ENCODE peak calls at places on chromosome 2, in five cellular contexts. D is stimulated activated CD4-positive, alpha-beta T cell treated with anti-CD3 and anti-CD28 coated beads, TNF-alpha, amount 100 ng/mL, for 24 hours; F is adrenal gland; V is COLO829; P is cardiac muscle cell. G is an unnamed sample.
A peak's percentile ranks its signal among the peaks of the same experiment; 100 is the strongest.

GRCh38 chr2:84821806-84822205 is 59.1 kb downstream of the TRABD2A start:
- DNase-seq in D (no peak), F (no peak), V (no peak), P (no peak), G (no peak)

GRCh38 chr2:235098736-235099494 is 147.1 kb downstream of the SH3BP4 start:
- DNase-seq in D (no peak), F (no peak), V (no peak), P (peak; percentile 34), G (no peak)

GRCh38 chr2:121471571-121472464 is 58.9 kb upstream of the RNU4ATAC start:
- DNase-seq in D (no peak), F (no peak), V (no peak), P (peak; percentile 75), G (no peak)

GRCh38 chr2:176637134-176637496 is 367.9 kb downstream of the MTX2 start:
- DNase-seq in D (no peak), F (no peak), V (no peak), P (no peak), G (no peak)

GRCh38 chr2:115303-115702 is 69.0 kb upstream of the FAM110C start:
- DNase-seq in D (no peak), F (no peak), V (no peak), P (no peak), G (no peak)

GRCh38 chr2:237471457-237472186 is 15.4 kb upstream of the MLPH start:
- DNase-seq in D (peak; percentile 37), F (no peak), V (peak; percentile 70), P (peak; percentile 58), G (no peak)

GRCh38 chr2:12493031-12493513 is 223.7 kb upstream of the TRIB2 start:
- DNase-seq in D (peak; percentile 38), F (peak; percentile 83), V (no peak), P (peak; percentile 96), G (no peak)

GRCh38 chr2:75527676-75528075 is 33.1 kb downstream of the EVA1A start:
- DNase-seq in D (no peak), F (no peak), V (no peak), P (peak; percentile 20), G (no peak)

GRCh38 chr2:120520929-120521912 is 175.3 kb downstream of the INHBB start:
- DNase-seq in D (peak; percentile 32), F (peak; percentile 76), V (peak; percentile 28), P (peak; percentile 66), G (peak; percentile 11)

GRCh38 chr2:85974395-85974794 is 85.6 kb upstream of the ST3GAL5 start:
- DNase-seq in D (no peak), F (peak; percentile 34), V (no peak), P (peak; percentile 49), G (no peak)

GRCh38 chr2:74333175-74333574 is 10.0 kb downstream of the SLC4A5 start:
- DNase-seq in D (peak; percentile 3), F (no peak), V (no peak), P (peak; percentile 58), G (peak; percentile 15)

GRCh38 chr2:23566236-23567142 is 181.5 kb downstream of the KLHL29 start:
- DNase-seq in D (peak; percentile 21), F (no peak), V (no peak), P (no peak), G (no peak)

GRCh38 chr2:190980630-190981214 is 33.2 kb downstream of the STAT1 start:
- DNase-seq in D (no peak), F (no peak), V (no peak), P (no peak), G (no peak)

GRCh38 chr2:103977681-103978080 is 876.2 kb upstream of the POU3F3 start:
- DNase-seq in D (no peak), F (no peak), V (no peak), P (no peak), G (no peak)

GRCh38 chr2:14942991-14943390 is 310.5 kb downstream of the LRATD1 start:
- DNase-seq in D (no peak), F (no peak), V (peak; percentile 62), P (no peak), G (no peak)

GRCh38 chr2:6914829-6915228 is 2.4 kb upstream of the RNF144A start:
- DNase-seq in D (peak; percentile 19), F (no peak), V (peak; percentile 66), P (no peak), G (no peak)

G was measured in midbrain.